ENCODE peak calls at places on chromosomes 2 and 18, in seven cellular contexts. One of them, this sample, is unnamed.

GRCh38 chr18:49394191-49394590 is 66.3 kb downstream of the DYM start:
- DNase-seq in heart left ventricle: no peak
- DNase-seq in lower lobe of right lung: no peak
- DNase-seq in breast epithelium: no peak
- DNase-seq in GM23338: no peak
- DNase-seq in sigmoid colon: no peak
- DNase-seq in left ventricle myocardium inferior: no peak
- DNase-seq in this sample: no peak

GRCh38 chr2:19796036-19796703 is 105.6 kb downstream of the TTC32 start:
- DNase-seq in lower lobe of right lung: no peak
- DNase-seq in sigmoid colon: no peak
- DNase-seq in left ventricle myocardium inferior: no peak
- DNase-seq in breast epithelium: no peak
- DNase-seq in GM23338: no peak
- DNase-seq in heart left ventricle: no peak
- DNase-seq in this sample: no peak

GRCh38 chr2:208280234-208280633 is 14.2 kb downstream of the PIKFYVE start:
- DNase-seq in heart left ventricle: no peak
- DNase-seq in lower lobe of right lung: no peak
- DNase-seq in GM23338: no peak
- DNase-seq in left ventricle myocardium inferior: no peak
- DNase-seq in sigmoid colon: no peak
- DNase-seq in breast epithelium: no peak
- DNase-seq in this sample: no peak

GRCh38 chr2:113156278-113157107 is 17.3 kb upstream of the PSD4 start:
- DNase-seq in lower lobe of right lung: no peak
- DNase-seq in breast epithelium: no peak
- DNase-seq in sigmoid colon: no peak
- DNase-seq in heart left ventricle: no peak
- DNase-seq in left ventricle myocardium inferior: no peak
- DNase-seq in GM23338: peak; percentile 44
- DNase-seq in this sample: no peak

GRCh38 chr2:25347846-25348245 is 6.1 kb upstream of the DNMT3A start:
- DNase-seq in heart left ventricle: no peak
- DNase-seq in left ventricle myocardium inferior: no peak
- DNase-seq in lower lobe of right lung: no peak
- DNase-seq in GM23338: no peak
- DNase-seq in breast epithelium: no peak
- DNase-seq in sigmoid colon: no peak
- DNase-seq in this sample: no peak

GRCh38 chr2:23409246-23409645 is 24.3 kb downstream of the KLHL29 start:
- DNase-seq in left ventricle myocardium inferior: no peak
- DNase-seq in GM23338: no peak
- DNase-seq in sigmoid colon: no peak
- DNase-seq in heart left ventricle: no peak
- DNase-seq in lower lobe of right lung: no peak
- DNase-seq in breast epithelium: no peak
- DNase-seq in this sample: no peak

GRCh38 chr2:150472122-150472899 is 15.2 kb downstream of the RND3 start:
- DNase-seq in lower lobe of right lung: peak; percentile 60
- DNase-seq in GM23338: no peak
- DNase-seq in left ventricle myocardium inferior: peak; percentile 51
- DNase-seq in sigmoid colon: peak; percentile 68
- DNase-seq in heart left ventricle: peak; percentile 70
- DNase-seq in breast epithelium: no peak
- DNase-seq in this sample: peak; percentile 46

GRCh38 chr2:27960237-27960912 is 69.8 kb downstream of the BABAM2 start:
- DNase-seq in left ventricle myocardium inferior: no peak
- DNase-seq in GM23338: no peak
- DNase-seq in lower lobe of right lung: no peak
- DNase-seq in breast epithelium: no peak
- DNase-seq in sigmoid colon: no peak
- DNase-seq in heart left ventricle: no peak
- DNase-seq in this sample: no peak

GRCh38 chr2:61135510-61135909 is 26.5 kb upstream of the C2orf74 start:
- DNase-seq in sigmoid colon: no peak
- DNase-seq in left ventricle myocardium inferior: no peak
- DNase-seq in GM23338: peak; percentile 6
- DNase-seq in breast epithelium: no peak
- DNase-seq in lower lobe of right lung: no peak
- DNase-seq in heart left ventricle: no peak
- DNase-seq in this sample: no peak

GRCh38 chr2:66802877-66803276 is 368.0 kb downstream of the MEIS1 start:
- DNase-seq in lower lobe of right lung: no peak
- DNase-seq in left ventricle myocardium inferior: no peak
- DNase-seq in GM23338: no peak
- DNase-seq in breast epithelium: no peak
- DNase-seq in heart left ventricle: no peak
- DNase-seq in sigmoid colon: no peak
- DNase-seq in this sample: no peak

GRCh38 chr2:240432430-240432819 is 3.0 kb upstream of the GPC1 start:
- DNase-seq in GM23338: no peak
- DNase-seq in breast epithelium: peak; percentile 22
- DNase-seq in heart left ventricle: no peak
- DNase-seq in lower lobe of right lung: no peak
- DNase-seq in sigmoid colon: no peak
- DNase-seq in left ventricle myocardium inferior: peak; percentile 6
- DNase-seq in this sample: no peak

GRCh38 chr2:149860276-149860921 is 272.8 kb upstream of the MMADHC start:
- DNase-seq in breast epithelium: no peak
- DNase-seq in heart left ventricle: peak; percentile 58
- DNase-seq in GM23338: no peak
- DNase-seq in left ventricle myocardium inferior: peak; percentile 18
- DNase-seq in lower lobe of right lung: no peak
- DNase-seq in sigmoid colon: peak; percentile 65
- DNase-seq in this sample: no peak

GRCh38 chr2:33929467-33929866 is 330.4 kb upstream of the FAM98A start:
- DNase-seq in lower lobe of right lung: no peak
- DNase-seq in sigmoid colon: no peak
- DNase-seq in left ventricle myocardium inferior: no peak
- DNase-seq in GM23338: no peak
- DNase-seq in heart left ventricle: no peak
- DNase-seq in breast epithelium: no peak
- DNase-seq in this sample: no peak

GRCh38 chr2:101400048-101400447 is 12.7 kb upstream of the CREG2 start:
- DNase-seq in GM23338: no peak
- DNase-seq in heart left ventricle: no peak
- DNase-seq in left ventricle myocardium inferior: no peak
- DNase-seq in sigmoid colon: no peak
- DNase-seq in breast epithelium: peak; percentile 0
- DNase-seq in lower lobe of right lung: no peak
- DNase-seq in this sample: no peak

GRCh38 chr2:45353879-45354278 is 257.2 kb downstream of the SRBD1 start:
- DNase-seq in lower lobe of right lung: no peak
- DNase-seq in heart left ventricle: no peak
- DNase-seq in breast epithelium: no peak
- DNase-seq in sigmoid colon: no peak
- DNase-seq in GM23338: no peak
- DNase-seq in left ventricle myocardium inferior: no peak
- DNase-seq in this sample: no peak

GRCh38 chr2:229889023-229889422 is 32.8 kb downstream of the TRIP12 start:
- DNase-seq in lower lobe of right lung: no peak
- DNase-seq in heart left ventricle: no peak
- DNase-seq in GM23338: no peak
- DNase-seq in left ventricle myocardium inferior: no peak
- DNase-seq in sigmoid colon: no peak
- DNase-seq in breast epithelium: no peak
- DNase-seq in this sample: no peak

GRCh38 chr2:96116424-96116878 is at the start of gene ADRA2B:
- DNase-seq in breast epithelium: peak; percentile 82
- DNase-seq in GM23338: peak; percentile 92
- DNase-seq in left ventricle myocardium inferior: peak; percentile 74
- DNase-seq in sigmoid colon: peak; percentile 60
- DNase-seq in heart left ventricle: peak; percentile 65
- DNase-seq in lower lobe of right lung: peak; percentile 82
- DNase-seq in this sample: peak; percentile 70

GRCh38 chr2:119679526-119679837 is 481 bp downstream of the TMEM177 start:
- DNase-seq in lower lobe of right lung: no peak
- DNase-seq in breast epithelium: no peak
- DNase-seq in sigmoid colon: no peak
- DNase-seq in heart left ventricle: no peak
- DNase-seq in left ventricle myocardium inferior: no peak
- DNase-seq in GM23338: no peak
- DNase-seq in this sample: no peak

GRCh38 chr2:71064110-71064611 is 4.3 kb upstream of the NAGK start:
- DNase-seq in lower lobe of right lung: no peak
- DNase-seq in breast epithelium: no peak
- DNase-seq in heart left ventricle: no peak
- DNase-seq in left ventricle myocardium inferior: no peak
- DNase-seq in sigmoid colon: no peak
- DNase-seq in GM23338: no peak
- DNase-seq in this sample: no peak

GRCh38 chr2:66362651-66363050 is 72.3 kb upstream of the MEIS1 start:
- DNase-seq in sigmoid colon: no peak
- DNase-seq in lower lobe of right lung: no peak
- DNase-seq in breast epithelium: no peak
- DNase-seq in left ventricle myocardium inferior: no peak
- DNase-seq in heart left ventricle: no peak
- DNase-seq in GM23338: no peak
- DNase-seq in this sample: no peak

GRCh38 chr18:49565656-49566055 is 3.8 kb downstream of the LIPG start:
- DNase-seq in breast epithelium: no peak
- DNase-seq in sigmoid colon: no peak
- DNase-seq in GM23338: no peak
- DNase-seq in left ventricle myocardium inferior: peak; percentile 46
- DNase-seq in lower lobe of right lung: no peak
- DNase-seq in heart left ventricle: peak; percentile 50
- DNase-seq in this sample: peak; percentile 45

GRCh38 chr2:253202-253638 is 10.6 kb downstream of the SH3YL1 start:
- DNase-seq in left ventricle myocardium inferior: no peak
- DNase-seq in sigmoid colon: no peak
- DNase-seq in heart left ventricle: no peak
- DNase-seq in lower lobe of right lung: no peak
- DNase-seq in breast epithelium: no peak
- DNase-seq in GM23338: no peak
- DNase-seq in this sample: no peak

GRCh38 chr2:182506606-182507005 is 79.8 kb upstream of the PDE1A start:
- DNase-seq in GM23338: peak; percentile 30
- DNase-seq in left ventricle myocardium inferior: no peak
- DNase-seq in breast epithelium: no peak
- DNase-seq in sigmoid colon: no peak
- DNase-seq in lower lobe of right lung: no peak
- DNase-seq in heart left ventricle: peak; percentile 13
- DNase-seq in this sample: no peak
- H3K27ac ChIP-seq in GM23338: no peak overlapping the region
- H3K27ac ChIP-seq in left ventricle myocardium inferior: peak overlapping the region; percentile 5
- H3K27ac ChIP-seq in breast epithelium: no peak overlapping the region
- H3K27ac ChIP-seq in sigmoid colon: no peak overlapping the region
- H3K27ac ChIP-seq in lower lobe of right lung: no peak overlapping the region
- H3K27ac ChIP-seq in heart left ventricle: no peak overlapping the region
- H3K27ac ChIP-seq in this sample: no peak overlapping the region

GRCh38 chr2:176285321-176285720 is 16.1 kb downstream of the MTX2 start:
- DNase-seq in heart left ventricle: no peak
- DNase-seq in lower lobe of right lung: no peak
- DNase-seq in GM23338: no peak
- DNase-seq in breast epithelium: no peak
- DNase-seq in sigmoid colon: no peak
- DNase-seq in left ventricle myocardium inferior: no peak
- DNase-seq in this sample: no peak
- TF ChIP-seq CTCF in heart left ventricle: no peak
- TF ChIP-seq CTCF in lower lobe of right lung: no peak
- TF ChIP-seq CTCF in GM23338: no peak
- TF ChIP-seq CTCF in breast epithelium: no peak
- TF ChIP-seq CTCF in sigmoid colon: no peak
- TF ChIP-seq CTCF in left ventricle myocardium inferior: peak; percentile 15
- TF ChIP-seq CTCF in this sample: no peak

DNA sequence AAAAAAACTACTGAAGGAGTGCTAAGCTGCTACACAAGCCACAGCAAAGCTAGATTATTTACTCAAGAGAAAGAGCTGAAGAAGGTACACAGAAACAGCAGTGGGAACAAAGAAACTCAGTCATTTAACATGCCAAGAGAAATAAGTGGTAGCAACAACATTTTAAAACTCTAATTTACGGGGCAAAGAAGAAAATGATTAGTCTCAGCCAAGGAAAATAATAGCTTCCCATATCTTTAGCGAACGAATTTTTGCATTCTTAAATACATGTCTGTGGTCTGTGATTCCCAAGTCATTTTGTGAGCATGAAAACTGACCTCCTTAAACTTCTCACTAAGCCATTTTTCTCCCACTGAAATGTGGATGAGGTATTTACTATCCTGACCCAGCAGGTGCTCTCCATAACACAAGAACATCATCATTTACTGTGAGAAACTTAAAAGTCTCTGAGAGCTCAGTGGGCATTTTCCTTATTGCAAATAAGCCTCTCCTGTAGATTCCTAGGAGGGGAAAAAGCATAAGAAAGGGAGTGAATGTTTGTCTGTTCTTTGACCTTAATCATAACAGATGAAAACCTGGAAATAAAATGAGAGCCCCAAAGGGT is 195.9 kb downstream of the PAX3 start:
- DNase-seq in lower lobe of right lung: no peak
- DNase-seq in GM23338: peak; percentile 42
- DNase-seq in heart left ventricle: no peak
- DNase-seq in sigmoid colon: no peak
- DNase-seq in left ventricle myocardium inferior: no peak
- DNase-seq in breast epithelium: no peak
- DNase-seq in this sample: no peak
- H3K4me1 ChIP-seq in lower lobe of right lung: no peaks in the 10 kb centered on the region
- H3K4me1 ChIP-seq in GM23338: peaks cover 33% of the 10 kb centered on the region
- H3K4me1 ChIP-seq in heart left ventricle: no peaks in the 10 kb centered on the region
- H3K4me1 ChIP-seq in sigmoid colon: no peaks in the 10 kb centered on the region
- H3K4me1 ChIP-seq in left ventricle myocardium inferior: no peaks in the 10 kb centered on the region
- H3K4me1 ChIP-seq in breast epithelium: no peaks in the 10 kb centered on the region
- H3K4me1 ChIP-seq in this sample: no peaks in the 10 kb centered on the region

GRCh38 chr2:236811062-236811656 is 241.5 kb downstream of the ACKR3 start:
- DNase-seq in breast epithelium: no peak
- DNase-seq in lower lobe of right lung: no peak
- DNase-seq in left ventricle myocardium inferior: no peak
- DNase-seq in sigmoid colon: no peak
- DNase-seq in GM23338: no peak
- DNase-seq in heart left ventricle: no peak
- DNase-seq in this sample: no peak

GRCh38 chr2:236815746-236816145 is 246.1 kb downstream of the ACKR3 start:
- DNase-seq in sigmoid colon: no peak
- DNase-seq in GM23338: no peak
- DNase-seq in heart left ventricle: no peak
- DNase-seq in lower lobe of right lung: no peak
- DNase-seq in breast epithelium: no peak
- DNase-seq in left ventricle myocardium inferior: no peak
- DNase-seq in this sample: no peak

GRCh38 chr2:236813806-236814205 is 244.2 kb downstream of the ACKR3 start:
- DNase-seq in breast epithelium: no peak
- DNase-seq in heart left ventricle: no peak
- DNase-seq in sigmoid colon: no peak
- DNase-seq in lower lobe of right lung: no peak
- DNase-seq in GM23338: no peak
- DNase-seq in left ventricle myocardium inferior: no peak
- DNase-seq in this sample: no peak

GRCh38 chr2:236816197-236817170 is 246.9 kb downstream of the ACKR3 start:
- DNase-seq in lower lobe of right lung: no peak
- DNase-seq in breast epithelium: no peak
- DNase-seq in left ventricle myocardium inferior: no peak
- DNase-seq in GM23338: no peak
- DNase-seq in sigmoid colon: no peak
- DNase-seq in heart left ventricle: no peak
- DNase-seq in this sample: no peak

DNA sequence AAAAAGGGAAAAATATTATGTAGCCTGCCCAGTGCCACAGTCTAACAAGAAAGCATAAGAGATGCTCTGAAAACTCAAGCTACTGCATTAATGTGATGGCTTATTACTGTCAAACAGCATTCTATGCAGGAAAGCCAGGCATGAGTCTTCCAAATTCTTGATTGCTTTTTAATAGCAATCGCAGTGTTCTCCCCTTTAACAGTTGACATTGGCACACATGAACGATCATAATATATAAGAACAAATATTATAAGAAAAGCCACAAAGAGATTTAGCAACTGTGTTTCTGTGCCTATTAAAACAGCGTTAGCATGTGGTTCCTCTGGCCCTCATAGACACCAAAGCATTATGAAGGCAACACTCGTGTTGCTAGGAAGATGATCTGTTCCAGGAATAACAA is 244.9 kb downstream of the ACKR3 start:
- DNase-seq in GM23338: no peak
- DNase-seq in left ventricle myocardium inferior: no peak
- DNase-seq in heart left ventricle: no peak
- DNase-seq in breast epithelium: no peak
- DNase-seq in lower lobe of right lung: no peak
- DNase-seq in sigmoid colon: no peak
- DNase-seq in this sample: no peak
- H3K27ac ChIP-seq in GM23338: no peak overlapping the region
- H3K27ac ChIP-seq in left ventricle myocardium inferior: no peak overlapping the region
- H3K27ac ChIP-seq in heart left ventricle: no peak overlapping the region
- H3K27ac ChIP-seq in breast epithelium: no peak overlapping the region
- H3K27ac ChIP-seq in lower lobe of right lung: no peak overlapping the region
- H3K27ac ChIP-seq in sigmoid colon: no peak overlapping the region
- H3K27ac ChIP-seq in this sample: no peak overlapping the region